ENCODE peak calls at places on chromosomes 2 and 18, in nine cellular contexts. W is transverse colon, L is spleen, Y is left ventricle myocardium inferior, V is GM10248, K is AG10803, S is bronchial epithelial cell, O is astrocyte, P is GM12865. U is an unnamed sample.

GRCh38 chr2:47572136-47572535 is 169.2 kb downstream of the MSH2 start:
- DNase-seq in K (no peak), L (no peak), O (no peak), P (no peak), W (no peak), S (no peak), Y (no peak), V (no peak), U (no peak)

GRCh38 chr18:22558945-22559385 is 141.2 kb upstream of the CTAGE1 start:
- DNase-seq in Y (peak; percentile 66), S (peak; percentile 59), W (peak; percentile 47), L (peak; percentile 77), K (peak; percentile 40), V (no peak), O (peak; percentile 77), P (no peak), U (no peak)

GRCh38 chr2:23145460-23145859 is 239.5 kb upstream of the KLHL29 start:
- DNase-seq in O (no peak), W (no peak), S (no peak), V (no peak), P (no peak), L (no peak), Y (no peak), K (no peak), U (no peak)

GRCh38 chr2:149858916-149859634 is 271.5 kb upstream of the MMADHC start:
- DNase-seq in Y (no peak), K (peak; percentile 88), V (no peak), W (no peak), O (peak; percentile 41), L (no peak), S (peak; percentile 71), P (no peak), U (no peak)

GRCh38 chr2:200306969-200307811 is 697 bp downstream of the SPATS2L start:
- DNase-seq in O (no peak), P (peak; percentile 71), W (peak; percentile 52), K (peak; percentile 53), S (no peak), V (peak; percentile 63), L (peak; percentile 83), Y (peak; percentile 53), U (no peak)

GRCh38 chr2:221309888-221310287 is 262.2 kb downstream of the EPHA4 start:
- DNase-seq in Y (no peak), V (no peak), L (no peak), S (no peak), W (no peak), K (no peak), O (no peak), P (no peak), U (no peak)

GRCh38 chr18:47560693-47561092 is 309.2 kb upstream of the SKOR2 start:
- DNase-seq in W (no peak), Y (no peak), P (no peak), S (no peak), V (no peak), O (no peak), K (no peak), L (no peak), U (no peak)

GRCh38 chr18:44765451-44765850 is 84.8 kb downstream of the SETBP1 start:
- DNase-seq in Y (no peak), W (no peak), S (no peak), K (no peak), L (no peak), V (no peak), O (no peak), P (no peak), U (no peak)

GRCh38 chr2:120511546-120512320 is 165.8 kb downstream of the INHBB start:
- DNase-seq in O (no peak), W (no peak), K (no peak), L (peak; percentile 59), P (no peak), V (no peak), S (no peak), Y (no peak), U (no peak)

GRCh38 chr2:127431408-127432023 is 13.3 kb downstream of the PROC start:
- DNase-seq in W (no peak), O (no peak), V (no peak), P (no peak), S (no peak), K (no peak), Y (no peak), L (no peak), U (no peak)

GRCh38 chr18:7565677-7566076 is 1.4 kb upstream of the PTPRM start:
- DNase-seq in V (no peak), K (no peak), L (no peak), P (no peak), O (no peak), Y (no peak), S (no peak), W (no peak), U (no peak)

GRCh38 chr18:7568426-7568825 is 1.3 kb downstream of the PTPRM start:
- DNase-seq in P (no peak), W (peak; percentile 9), S (no peak), V (no peak), L (peak; percentile 82), Y (peak; percentile 44), K (peak; percentile 18), O (peak; percentile 25), U (no peak)

GRCh38 chr18:7567487-7568425 is 640 bp downstream of the PTPRM start:
- DNase-seq in K (peak; percentile 68), O (peak; percentile 65), V (peak; percentile 19), W (peak; percentile 27), Y (peak; percentile 48), P (no peak), L (peak; percentile 82), S (peak; percentile 32), U (no peak)

GRCh38 chr18:7566244-7566586 is 901 bp upstream of the PTPRM start:
- DNase-seq in O (no peak), L (no peak), Y (no peak), S (no peak), P (no peak), W (no peak), V (no peak), K (no peak), U (no peak)

DNA sequence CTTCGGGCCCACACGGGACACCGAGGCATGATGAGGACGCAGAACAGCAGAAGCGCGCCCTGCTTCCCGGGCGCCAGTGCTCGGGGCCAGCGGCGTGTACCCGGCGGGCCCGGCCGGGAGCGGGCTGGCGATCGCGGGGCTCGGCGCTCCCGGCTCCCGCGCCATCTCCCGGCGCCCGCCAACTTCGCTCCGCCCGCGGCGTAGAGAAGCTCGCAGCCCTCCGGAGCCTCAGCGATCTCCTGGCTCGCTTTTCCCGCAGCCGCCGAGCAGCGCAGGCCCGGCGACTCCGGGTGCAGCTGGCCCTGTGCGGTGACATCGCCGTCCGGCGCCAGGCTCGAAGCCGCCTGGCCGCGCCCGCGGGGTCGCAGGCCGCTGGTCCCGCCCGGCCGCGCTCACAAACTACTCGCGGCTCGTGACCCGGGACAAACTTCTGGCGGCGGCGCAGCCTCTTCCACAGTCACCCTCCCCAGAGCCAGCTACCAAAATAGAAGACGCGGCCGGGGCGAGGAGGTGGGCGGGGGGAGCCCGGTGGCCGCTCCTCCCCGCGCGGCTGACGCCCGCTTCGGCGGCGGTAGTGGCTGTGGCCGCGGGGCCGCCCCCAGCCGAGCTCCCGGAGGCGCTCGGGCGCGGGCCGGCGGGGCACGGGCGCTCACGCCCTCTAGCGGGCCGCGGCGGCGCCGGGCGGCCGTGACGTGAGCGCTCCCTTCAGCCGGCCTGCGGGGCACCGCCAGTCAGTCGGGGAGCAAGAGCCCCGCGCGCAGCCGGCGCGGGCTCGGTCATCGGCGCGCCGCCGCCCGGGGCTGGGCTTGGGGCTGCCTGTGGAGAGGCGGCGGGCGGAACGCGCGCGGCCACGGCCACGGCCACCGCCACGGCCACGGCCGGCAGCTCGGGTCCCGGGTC is at the start of gene PTPRM:
- DNase-seq in S (peak; percentile 52), P (peak; percentile 46), V (peak; percentile 77), L (peak; percentile 90), W (peak; percentile 72), K (peak; percentile 83), O (peak; percentile 61), Y (peak; percentile 93), U (peak; percentile 50)
- TF ChIP-seq CTCF in S (peak; percentile 46), P (peak; percentile 21), V (peak; percentile 75), L (no peak), W (no peak), K (no peak), O (no peak), Y (peak; percentile 52), U (peak; percentile 44)

GRCh38 chr2:234981197-234982095 is 29.6 kb downstream of the SH3BP4 start:
- DNase-seq in V (no peak), K (peak; percentile 100), L (no peak), Y (peak; percentile 75), O (peak; percentile 100), P (no peak), S (peak; percentile 88), W (peak; percentile 47), U (no peak)
- TF ChIP-seq CTCF in V (no peak), K (peak; percentile 18), L (no peak), Y (no peak), O (no peak), P (no peak), S (peak; percentile 21), W (no peak), U (no peak)

GRCh38 chr18:55778731-55779460 is 190.9 kb upstream of the TCF4 start:
- DNase-seq in L (no peak), V (no peak), P (peak; percentile 54), K (peak; percentile 50), S (peak; percentile 86), O (no peak), Y (no peak), W (no peak), U (no peak)

GRCh38 chr18:55779461-55779710 is 191.4 kb upstream of the TCF4 start:
- DNase-seq in W (no peak), K (peak; percentile 50), S (no peak), O (no peak), P (peak; percentile 6), Y (peak; percentile 34), V (no peak), L (peak; percentile 72), U (no peak)

GRCh38 chr18:55780591-55781071 is 192.6 kb upstream of the TCF4 start:
- DNase-seq in Y (no peak), V (no peak), P (no peak), S (peak; percentile 47), K (peak; percentile 69), L (no peak), O (peak; percentile 52), W (no peak), U (no peak)

GRCh38 chr18:55781481-55781957 is 193.5 kb upstream of the TCF4 start:
- DNase-seq in W (peak; percentile 10), L (no peak), P (peak; percentile 27), V (no peak), O (peak; percentile 70), Y (peak; percentile 35), S (peak; percentile 82), K (peak; percentile 84), U (no peak)

GRCh38 chr18:55779711-55780590 is 192.0 kb upstream of the TCF4 start:
- DNase-seq in Y (peak; percentile 44), O (no peak), P (peak; percentile 30), K (peak; percentile 40), V (peak; percentile 12), S (no peak), W (peak; percentile 7), L (peak; percentile 84), U (no peak)
- TF ChIP-seq CTCF in Y (peak; percentile 59), O (no peak), P (no peak), K (no peak), V (no peak), S (peak; percentile 35), W (no peak), L (peak; percentile 8), U (peak; percentile 15)

GRCh38 chr2:64750001-64750816 is 96.5 kb upstream of the SERTAD2 start:
- DNase-seq in W (peak; percentile 68), Y (peak; percentile 48), L (peak; percentile 92), S (peak; percentile 59), K (peak; percentile 46), P (peak; percentile 46), V (no peak), O (peak; percentile 45), U (no peak)
- TF ChIP-seq CTCF in W (peak; percentile 42), Y (no peak), L (no peak), S (no peak), K (peak; percentile 2), P (no peak), V (no peak), O (peak; percentile 6), U (no peak)

U was measured in D721Med.